ENCODE peak calls at places on chromosomes 2 and 18, in seven cellular contexts. R, Z, F, U, N, A and I are unnamed samples.

GRCh38 chr2:44652701-44653100 is 288.8 kb upstream of the SIX3 start:
- ATAC-seq in R (no peak), Z (no peak), F (no peak), U (no peak), N (no peak), A (no peak), I (no peak)

GRCh38 chr2:171383141-171383540 is 50.6 kb downstream of the METTL8 start:
- ATAC-seq in R (no peak), Z (no peak), F (no peak), U (no peak), N (no peak), A (peak), I (no peak)

GRCh38 chr18:41917199-41917598 is 37.8 kb upstream of the PIK3C3 start:
- ATAC-seq in R (no peak), Z (no peak), F (no peak), U (no peak), N (no peak), A (no peak), I (no peak)

GRCh38 chr2:134181219-134181618 is 72.7 kb upstream of the MGAT5 start:
- ATAC-seq in R (no peak), Z (peak), F (peak), U (no peak), N (no peak), A (peak), I (peak)

GRCh38 chr2:85019121-85019520 is 48.2 kb downstream of the KCMF1 start:
- ATAC-seq in R (no peak), Z (no peak), F (no peak), U (no peak), N (no peak), A (peak), I (peak)

GRCh38 chr2:140248623-140249022 is 1468.4 kb upstream of the NXPH2 start:
- ATAC-seq in R (no peak), Z (no peak), F (no peak), U (no peak), N (peak), A (no peak), I (no peak)

GRCh38 chr2:8312861-8313768 is 368.7 kb upstream of the ID2 start:
- ATAC-seq in R (peak), Z (no peak), F (peak), U (no peak), N (no peak), A (peak), I (peak)

GRCh38 chr2:127041259-127041970 is 65.5 kb downstream of the BIN1 start:
- ATAC-seq in R (no peak), Z (no peak), F (no peak), U (no peak), N (no peak), A (no peak), I (no peak)

GRCh38 chr2:60612028-60612427 is 58.6 kb upstream of the BCL11A start:
- ATAC-seq in R (no peak), Z (no peak), F (no peak), U (no peak), N (no peak), A (no peak), I (no peak)

GRCh38 chr2:108553181-108553919 is 19.1 kb downstream of the LIMS1 start:
- ATAC-seq in R (no peak), Z (no peak), F (no peak), U (peak), N (peak), A (no peak), I (no peak)

GRCh38 chr2:152587187-152587947 is 129.9 kb downstream of the PRPF40A start:
- ATAC-seq in R (no peak), Z (no peak), F (no peak), U (peak), N (no peak), A (no peak), I (peak)

GRCh38 chr18:31056296-31056695 is 13.8 kb upstream of the DSC3 start:
- ATAC-seq in R (no peak), Z (no peak), F (no peak), U (no peak), N (no peak), A (peak), I (no peak)

GRCh38 chr2:133884739-133885381 is 316.6 kb upstream of the NCKAP5 start:
- ATAC-seq in R (no peak), Z (no peak), F (no peak), U (peak), N (peak), A (no peak), I (no peak)

GRCh38 chr2:121810959-121811853 is 55.8 kb downstream of the TSN start:
- ATAC-seq in R (peak), Z (no peak), F (no peak), U (peak), N (peak), A (peak), I (no peak)

GRCh38 chr2:173400760-173401159 is 46.1 kb downstream of the CDCA7 start:
- ATAC-seq in R (no peak), Z (no peak), F (no peak), U (no peak), N (no peak), A (no peak), I (no peak)

GRCh38 chr2:156434461-156435291 is 1.5 kb upstream of the GPD2 start:
- ATAC-seq in R (no peak), Z (no peak), F (peak), U (no peak), N (no peak), A (no peak), I (no peak)

GRCh38 chr2:16852651-16853050 is 187.0 kb upstream of the CYRIA start:
- ATAC-seq in R (no peak), Z (no peak), F (no peak), U (no peak), N (no peak), A (no peak), I (no peak)

GRCh38 chr2:46549159-46549902 is 70.0 kb downstream of the TMEM247 start:
- ATAC-seq in R (no peak), Z (peak), F (no peak), U (no peak), N (no peak), A (no peak), I (no peak)

GRCh38 chr2:241571821-241572620 is 13.5 kb downstream of the BOK start:
- ATAC-seq in R (no peak), Z (no peak), F (no peak), U (no peak), N (no peak), A (peak), I (no peak)

GRCh38 chr2:39007875-39008504 is 112.9 kb downstream of the SOS1 start:
- ATAC-seq in R (no peak), Z (no peak), F (no peak), U (no peak), N (no peak), A (no peak), I (peak)

GRCh38 chr2:241344925-241345651 is 11.0 kb upstream of the FARP2 start:
- ATAC-seq in R (peak), Z (no peak), F (no peak), U (peak), N (no peak), A (no peak), I (no peak)

GRCh38 chr18:30709598-30709997 is 332.9 kb downstream of the DSC3 start:
- ATAC-seq in R (no peak), Z (no peak), F (no peak), U (no peak), N (peak), A (no peak), I (no peak)

GRCh38 chr2:242010567-242011513 is 141.3 kb downstream of the RTP5 start:
- ATAC-seq in R (no peak), Z (peak), F (no peak), U (no peak), N (no peak), A (no peak), I (peak)

GRCh38 chr2:36287363-36288275 is 68.0 kb upstream of the CRIM1 start:
- ATAC-seq in R (no peak), Z (no peak), F (no peak), U (peak), N (no peak), A (no peak), I (peak)

GRCh38 chr2:10305715-10306114 is 3.0 kb downstream of the HPCAL1 start:
- ATAC-seq in R (no peak), Z (peak), F (peak), U (no peak), N (no peak), A (no peak), I (no peak)